ENCODE peak calls at places on chromosomes 3 and 15, in six cellular contexts. One of them, this sample, is unnamed.

GRCh38 chr3:29441422-29441821 is 160.6 kb downstream of the RBMS3 start:
- DNase-seq in BJ: no peak
- DNase-seq in cardiac muscle cell: no peak
- DNase-seq in GM13977: no peak
- DNase-seq in AG09309: no peak
- DNase-seq in A549: no peak
- DNase-seq in this sample: no peak

GRCh38 chr3:194054540-194054939 is 81.4 kb upstream of the HES1 start:
- DNase-seq in GM13977: no peak
- DNase-seq in cardiac muscle cell: no peak
- DNase-seq in AG09309: no peak
- DNase-seq in A549: no peak
- DNase-seq in BJ: no peak
- DNase-seq in this sample: no peak

GRCh38 chr15:40093224-40093842 is 15.3 kb downstream of the BMF start:
- DNase-seq in cardiac muscle cell: no peak
- DNase-seq in BJ: no peak
- DNase-seq in A549: no peak
- DNase-seq in AG09309: no peak
- DNase-seq in GM13977: no peak
- DNase-seq in this sample: no peak

GRCh38 chr3:132189601-132190000 is 127.6 kb upstream of the ACP3 start:
- DNase-seq in BJ: no peak
- DNase-seq in GM13977: no peak
- DNase-seq in AG09309: no peak
- DNase-seq in A549: no peak
- DNase-seq in cardiac muscle cell: peak
- DNase-seq in this sample: no peak

GRCh38 chr15:41043276-41043675 is 72.8 kb downstream of the INO80 start:
- DNase-seq in cardiac muscle cell: no peak
- DNase-seq in GM13977: no peak
- DNase-seq in AG09309: peak
- DNase-seq in A549: no peak
- DNase-seq in BJ: peak
- DNase-seq in this sample: no peak

GRCh38 chr3:35665390-35666055 is 26.2 kb downstream of the ARPP21 start:
- DNase-seq in AG09309: no peak
- DNase-seq in BJ: no peak
- DNase-seq in A549: no peak
- DNase-seq in cardiac muscle cell: no peak
- DNase-seq in GM13977: no peak
- DNase-seq in this sample: no peak

GRCh38 chr15:63353887-63354286 is 27.8 kb downstream of the CA12 start:
- DNase-seq in BJ: no peak
- DNase-seq in AG09309: no peak
- DNase-seq in GM13977: no peak
- DNase-seq in A549: peak
- DNase-seq in cardiac muscle cell: no peak
- DNase-seq in this sample: peak

GRCh38 chr3:117695321-117695720 is 985.7 kb downstream of the TUSC7 start:
- DNase-seq in BJ: no peak
- DNase-seq in AG09309: peak
- DNase-seq in A549: no peak
- DNase-seq in cardiac muscle cell: no peak
- DNase-seq in GM13977: no peak
- DNase-seq in this sample: no peak

GRCh38 chr3:97662808-97663207 is 101.8 kb upstream of the ARL6 start:
- DNase-seq in BJ: no peak
- DNase-seq in AG09309: no peak
- DNase-seq in A549: no peak
- DNase-seq in cardiac muscle cell: no peak
- DNase-seq in GM13977: no peak
- DNase-seq in this sample: no peak

GRCh38 chr3:40208251-40208650 is 101.3 kb upstream of the EIF1B start:
- DNase-seq in cardiac muscle cell: no peak
- DNase-seq in BJ: no peak
- DNase-seq in AG09309: no peak
- DNase-seq in A549: no peak
- DNase-seq in GM13977: no peak
- DNase-seq in this sample: no peak

DNA sequence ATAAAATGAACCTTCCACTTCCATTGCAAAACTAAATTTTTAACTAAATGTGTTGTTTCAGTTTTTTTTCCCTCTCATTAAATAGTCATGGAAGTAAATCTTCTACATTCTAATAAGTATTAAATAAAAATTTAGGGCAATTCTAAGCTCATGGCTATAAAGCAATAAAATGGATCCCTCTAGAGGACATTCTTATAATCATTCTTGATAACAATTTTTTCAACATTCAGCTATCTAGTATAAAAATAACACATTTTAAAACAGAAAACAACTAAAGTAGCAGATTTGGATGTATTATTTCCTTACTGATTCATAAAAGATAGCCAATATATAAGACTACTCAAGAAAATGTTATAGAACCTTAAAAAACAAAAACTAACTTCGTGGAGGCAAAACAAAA is 393.1 kb downstream of the PLOD2 start:
- DNase-seq in GM13977: no peak
- DNase-seq in cardiac muscle cell: no peak
- DNase-seq in AG09309: no peak
- DNase-seq in BJ: no peak
- DNase-seq in A549: no peak
- DNase-seq in this sample: no peak
- TF ChIP-seq CTCF in GM13977: no peak
- TF ChIP-seq CTCF in cardiac muscle cell: peak
- TF ChIP-seq CTCF in AG09309: peak
- TF ChIP-seq CTCF in BJ: peak
- TF ChIP-seq CTCF in A549: peak
- TF ChIP-seq CTCF in this sample: no peak

DNA sequence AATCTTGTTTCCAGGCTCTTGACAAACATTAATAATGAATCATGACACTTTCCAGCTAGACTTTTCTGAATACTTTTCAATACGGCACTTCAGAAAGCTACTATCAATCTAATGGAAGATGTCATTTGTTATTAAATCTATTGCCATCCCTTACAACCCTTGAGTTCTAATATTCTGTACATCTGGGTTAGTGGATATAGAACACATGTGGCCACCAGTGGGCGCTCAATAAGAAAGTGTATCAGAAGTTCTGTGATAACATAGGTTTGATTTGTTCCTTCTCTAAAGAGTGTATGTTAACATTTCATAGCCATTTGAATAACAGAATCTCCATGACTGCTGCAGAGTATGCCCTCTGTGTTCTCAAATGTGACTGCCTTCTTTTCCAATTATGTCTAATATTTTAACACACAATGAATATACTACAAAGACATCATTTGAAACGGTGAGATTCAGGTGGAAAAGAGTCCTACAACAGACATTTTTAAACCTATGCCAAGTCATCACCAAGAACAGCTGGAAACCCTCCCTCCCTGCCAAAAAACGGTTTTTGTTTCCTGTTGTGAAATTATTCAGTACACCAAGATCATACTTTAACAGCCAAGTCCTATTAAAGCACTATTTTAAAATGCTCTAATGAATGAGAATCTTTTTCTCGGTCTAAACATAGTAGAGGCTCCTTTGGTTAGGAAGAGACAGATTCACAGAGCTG is 22.2 kb downstream of the ALDH1A2 start:
- DNase-seq in cardiac muscle cell: peak
- DNase-seq in A549: peak
- DNase-seq in AG09309: no peak
- DNase-seq in GM13977: no peak
- DNase-seq in BJ: no peak
- DNase-seq in this sample: peak
- TF ChIP-seq CTCF in cardiac muscle cell: peak
- TF ChIP-seq CTCF in A549: peak
- TF ChIP-seq CTCF in AG09309: peak
- TF ChIP-seq CTCF in GM13977: peak
- TF ChIP-seq CTCF in BJ: peak
- TF ChIP-seq CTCF in this sample: peak

DNA sequence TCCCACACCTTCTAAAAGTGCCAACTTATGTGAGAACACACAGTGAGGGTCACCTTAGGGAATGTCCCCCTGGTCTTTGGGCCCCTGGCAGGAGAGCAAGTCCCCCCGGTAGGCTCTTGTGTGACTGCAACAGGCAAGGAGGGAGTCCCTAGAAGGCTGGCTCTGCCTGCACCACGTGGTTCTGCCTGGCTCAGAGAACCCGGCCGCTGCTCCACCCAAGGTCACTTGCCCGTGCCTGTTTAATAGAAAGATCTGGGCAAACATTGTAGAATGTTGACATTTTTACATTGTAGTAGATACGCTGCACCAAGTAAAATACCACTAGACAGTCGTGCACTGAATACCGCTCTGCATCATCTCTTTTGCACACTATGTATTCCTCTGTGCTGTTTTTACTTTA is 21.9 kb downstream of the GABRA5 start:
- DNase-seq in AG09309: no peak
- DNase-seq in GM13977: peak
- DNase-seq in cardiac muscle cell: no peak
- DNase-seq in A549: no peak
- DNase-seq in BJ: no peak
- DNase-seq in this sample: no peak
- TF ChIP-seq CTCF in AG09309: no peak
- TF ChIP-seq CTCF in GM13977: no peak
- TF ChIP-seq CTCF in cardiac muscle cell: no peak
- TF ChIP-seq CTCF in A549: no peak
- TF ChIP-seq CTCF in BJ: no peak
- TF ChIP-seq CTCF in this sample: no peak

GRCh38 chr3:130480736-130481135 is 36.2 kb upstream of the COL6A6 start:
- DNase-seq in cardiac muscle cell: peak
- DNase-seq in GM13977: no peak
- DNase-seq in BJ: no peak
- DNase-seq in A549: peak
- DNase-seq in AG09309: no peak
- DNase-seq in this sample: peak
- TF ChIP-seq CTCF in cardiac muscle cell: peak
- TF ChIP-seq CTCF in GM13977: peak
- TF ChIP-seq CTCF in BJ: peak
- TF ChIP-seq CTCF in A549: peak
- TF ChIP-seq CTCF in AG09309: peak
- TF ChIP-seq CTCF in this sample: peak

GRCh38 chr15:48177875-48178611 is at the start of gene MYEF2:
- DNase-seq in A549: peak
- DNase-seq in GM13977: peak
- DNase-seq in BJ: no peak
- DNase-seq in AG09309: no peak
- DNase-seq in cardiac muscle cell: peak
- DNase-seq in this sample: peak
- TF ChIP-seq CTCF in A549: no peak
- TF ChIP-seq CTCF in GM13977: no peak
- TF ChIP-seq CTCF in BJ: no peak
- TF ChIP-seq CTCF in AG09309: no peak
- TF ChIP-seq CTCF in cardiac muscle cell: no peak
- TF ChIP-seq CTCF in this sample: no peak

GRCh38 chr15:101251830-101252820 is at the start of gene CHSY1:
- DNase-seq in cardiac muscle cell: peak
- DNase-seq in GM13977: peak
- DNase-seq in AG09309: peak
- DNase-seq in BJ: peak
- DNase-seq in A549: peak
- DNase-seq in this sample: peak
- TF ChIP-seq CTCF in cardiac muscle cell: peak
- TF ChIP-seq CTCF in GM13977: peak
- TF ChIP-seq CTCF in AG09309: peak
- TF ChIP-seq CTCF in BJ: no peak
- TF ChIP-seq CTCF in A549: peak
- TF ChIP-seq CTCF in this sample: no peak

GRCh38 chr3:120773932-120774331 is 31.4 kb downstream of the GTF2E1 start:
- DNase-seq in A549: no peak
- DNase-seq in BJ: no peak
- DNase-seq in AG09309: no peak
- DNase-seq in GM13977: no peak
- DNase-seq in cardiac muscle cell: no peak
- DNase-seq in this sample: no peak
- TF ChIP-seq CTCF in A549: no peak
- TF ChIP-seq CTCF in BJ: no peak
- TF ChIP-seq CTCF in AG09309: no peak
- TF ChIP-seq CTCF in GM13977: no peak
- TF ChIP-seq CTCF in cardiac muscle cell: no peak
- TF ChIP-seq CTCF in this sample: no peak

DNA sequence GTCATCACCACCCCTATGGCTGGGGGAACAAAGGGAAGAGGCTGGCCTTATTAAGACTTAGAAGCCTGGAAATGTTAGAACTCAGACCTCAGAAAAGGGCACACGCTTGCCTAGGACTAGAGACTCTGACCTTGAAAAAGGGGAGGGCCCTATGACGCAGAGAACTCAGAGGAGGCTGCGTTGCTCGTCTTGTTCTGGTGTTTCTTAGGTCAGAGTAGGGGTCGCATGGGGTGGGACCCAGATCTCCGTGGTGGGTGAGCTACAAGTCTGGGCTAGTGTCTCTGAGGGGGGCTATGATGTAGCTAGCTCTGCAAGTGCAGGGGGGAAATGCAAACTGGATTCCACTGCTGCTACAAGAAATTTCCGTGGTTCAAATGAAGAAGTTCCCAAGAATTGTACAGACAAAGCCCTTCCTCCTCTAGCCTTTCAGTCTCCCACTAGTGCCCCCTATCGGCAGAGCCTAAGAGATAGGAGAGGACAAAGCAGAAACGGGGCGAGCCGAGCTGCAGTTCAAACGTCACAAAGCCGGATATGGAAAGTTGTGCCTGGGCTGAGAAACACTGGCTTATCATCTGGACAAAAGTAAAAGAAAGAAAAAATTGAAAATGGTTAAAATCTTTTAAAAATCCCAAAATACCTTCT is 392.9 kb upstream of the ROBO2 start:
- DNase-seq in GM13977: no peak
- DNase-seq in BJ: no peak
- DNase-seq in A549: peak
- DNase-seq in AG09309: no peak
- DNase-seq in cardiac muscle cell: no peak
- DNase-seq in this sample: no peak
- TF ChIP-seq CTCF in GM13977: peak
- TF ChIP-seq CTCF in BJ: no peak
- TF ChIP-seq CTCF in A549: no peak
- TF ChIP-seq CTCF in AG09309: no peak
- TF ChIP-seq CTCF in cardiac muscle cell: no peak
- TF ChIP-seq CTCF in this sample: no peak

GRCh38 chr15:29613951-29614382 is 208.3 kb downstream of the TJP1 start:
- DNase-seq in AG09309: no peak
- DNase-seq in A549: peak
- DNase-seq in BJ: no peak
- DNase-seq in GM13977: no peak
- DNase-seq in cardiac muscle cell: no peak
- DNase-seq in this sample: no peak
- TF ChIP-seq CTCF in AG09309: peak
- TF ChIP-seq CTCF in A549: peak
- TF ChIP-seq CTCF in BJ: no peak
- TF ChIP-seq CTCF in GM13977: no peak
- TF ChIP-seq CTCF in cardiac muscle cell: no peak
- TF ChIP-seq CTCF in this sample: no peak

GRCh38 chr15:85112997-85113396 is 131.3 kb downstream of the PDE8A start:
- DNase-seq in AG09309: no peak
- DNase-seq in A549: no peak
- DNase-seq in BJ: no peak
- DNase-seq in cardiac muscle cell: no peak
- DNase-seq in GM13977: no peak
- DNase-seq in this sample: no peak
- TF ChIP-seq CTCF in AG09309: no peak
- TF ChIP-seq CTCF in A549: no peak
- TF ChIP-seq CTCF in BJ: no peak
- TF ChIP-seq CTCF in cardiac muscle cell: no peak
- TF ChIP-seq CTCF in GM13977: no peak
- TF ChIP-seq CTCF in this sample: no peak